ENCODE peak calls at places on chromosomes 12 and 14, in five cellular contexts. One of them, this sample, is unnamed.

GRCh38 chr12:63410197-63410596 is 258.1 kb downstream of the DPY19L2 start:
- DNase-seq in H1: no peak
- DNase-seq in K562: no peak
- DNase-seq in sigmoid colon: no peak
- DNase-seq in transverse colon: no peak
- DNase-seq in this sample: no peak

GRCh38 chr12:54430471-54431075 is 11.5 kb upstream of the ITGA5 start:
- DNase-seq in K562: no peak
- DNase-seq in H1: no peak
- DNase-seq in sigmoid colon: no peak
- DNase-seq in transverse colon: no peak
- DNase-seq in this sample: no peak

GRCh38 chr12:6430124-6430989 is 14.4 kb upstream of the CD27 start:
- DNase-seq in sigmoid colon: peak; percentile 96
- DNase-seq in transverse colon: peak; percentile 88
- DNase-seq in H1: no peak
- DNase-seq in K562: peak; percentile 76
- DNase-seq in this sample: peak; percentile 87

GRCh38 chr12:116262741-116263140 is 14.8 kb downstream of the MED13L start:
- DNase-seq in H1: no peak
- DNase-seq in transverse colon: no peak
- DNase-seq in sigmoid colon: no peak
- DNase-seq in K562: no peak
- DNase-seq in this sample: no peak

GRCh38 chr14:102746568-102747438 is 30.4 kb upstream of the TRAF3 start:
- DNase-seq in sigmoid colon: no peak
- DNase-seq in H1: no peak
- DNase-seq in K562: peak; percentile 16
- DNase-seq in transverse colon: no peak
- DNase-seq in this sample: no peak

GRCh38 chr14:105324080-105324778 is 9.7 kb downstream of the PACS2 start:
- DNase-seq in K562: no peak
- DNase-seq in sigmoid colon: no peak
- DNase-seq in H1: peak; percentile 48
- DNase-seq in transverse colon: no peak
- DNase-seq in this sample: no peak

GRCh38 chr14:94101748-94102147 is 8.8 kb upstream of the IFI27 start:
- DNase-seq in sigmoid colon: no peak
- DNase-seq in H1: no peak
- DNase-seq in transverse colon: no peak
- DNase-seq in K562: no peak
- DNase-seq in this sample: no peak

GRCh38 chr14:34489324-34489723 is 27.3 kb upstream of the SPTSSA start:
- DNase-seq in H1: no peak
- DNase-seq in K562: no peak
- DNase-seq in transverse colon: no peak
- DNase-seq in sigmoid colon: no peak
- DNase-seq in this sample: no peak

GRCh38 chr12:113296557-113297213 is 38.2 kb downstream of the SLC8B1 start:
- DNase-seq in H1: no peak
- DNase-seq in K562: no peak
- DNase-seq in transverse colon: no peak
- DNase-seq in sigmoid colon: no peak
- DNase-seq in this sample: no peak

GRCh38 chr12:66600805-66601392 is 78.0 kb downstream of the GRIP1 start:
- DNase-seq in transverse colon: no peak
- DNase-seq in H1: no peak
- DNase-seq in K562: no peak
- DNase-seq in sigmoid colon: no peak
- DNase-seq in this sample: no peak

GRCh38 chr14:70013269-70013873 is 134.2 kb downstream of the SMOC1 start:
- DNase-seq in transverse colon: peak; percentile 52
- DNase-seq in H1: peak; percentile 94
- DNase-seq in K562: peak; percentile 61
- DNase-seq in sigmoid colon: no peak
- DNase-seq in this sample: peak; percentile 58

GRCh38 chr12:1544991-1545700 is 49.2 kb downstream of the FBXL14 start:
- DNase-seq in K562: no peak
- DNase-seq in sigmoid colon: no peak
- DNase-seq in H1: no peak
- DNase-seq in transverse colon: no peak
- DNase-seq in this sample: no peak
- TF ChIP-seq EP300 in K562: no peak
- TF ChIP-seq EP300 in sigmoid colon: no peak
- TF ChIP-seq EP300 in H1: no peak
- TF ChIP-seq EP300 in transverse colon: no peak
- TF ChIP-seq EP300 in this sample: no peak

DNA sequence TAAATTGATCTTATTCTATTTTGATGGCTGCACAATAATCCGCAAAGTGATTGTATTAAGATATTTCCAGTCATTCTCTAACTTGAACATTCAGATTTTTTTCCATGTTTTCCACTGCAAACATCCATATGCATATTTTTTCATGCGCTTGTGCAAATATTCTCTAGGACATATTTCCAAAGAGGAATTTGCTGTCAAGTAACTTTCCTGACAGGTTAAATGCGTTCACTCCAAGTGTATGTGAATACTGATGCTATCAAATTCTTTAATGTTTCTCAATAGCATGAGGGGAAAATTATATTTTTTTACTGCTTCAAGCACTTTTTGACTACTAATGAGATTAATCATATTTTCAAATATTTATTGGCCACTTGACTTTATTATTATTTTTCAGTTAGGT is 135.3 kb upstream of the LGR5 start:
- DNase-seq in K562: no peak
- DNase-seq in transverse colon: no peak
- DNase-seq in sigmoid colon: no peak
- DNase-seq in H1: no peak
- DNase-seq in this sample: no peak
- TF ChIP-seq POLR2AphosphoS5 in K562: no peak
- TF ChIP-seq POLR2AphosphoS5 in transverse colon: no peak
- TF ChIP-seq POLR2AphosphoS5 in sigmoid colon: no peak
- TF ChIP-seq POLR2AphosphoS5 in H1: no peak
- TF ChIP-seq POLR2AphosphoS5 in this sample: no peak

GRCh38 chr14:104239866-104240301 is 101.5 kb downstream of the KIF26A start:
- DNase-seq in sigmoid colon: peak; percentile 34
- DNase-seq in transverse colon: no peak
- DNase-seq in H1: no peak
- DNase-seq in K562: no peak
- DNase-seq in this sample: peak; percentile 24
- H3K4me3 ChIP-seq in sigmoid colon: no peak overlapping the region
- H3K4me3 ChIP-seq in transverse colon: no peak overlapping the region
- H3K4me3 ChIP-seq in H1: no peak overlapping the region
- H3K4me3 ChIP-seq in K562: no peak overlapping the region
- H3K4me3 ChIP-seq in this sample: no peak overlapping the region

GRCh38 chr14:92584221-92584620 is 70.6 kb downstream of the RIN3 start:
- DNase-seq in sigmoid colon: peak; percentile 42
- DNase-seq in transverse colon: no peak
- DNase-seq in K562: peak; percentile 17
- DNase-seq in H1: no peak
- DNase-seq in this sample: no peak

GRCh38 chr14:92584856-92585255 is 71.3 kb downstream of the RIN3 start:
- DNase-seq in K562: no peak
- DNase-seq in sigmoid colon: peak; percentile 58
- DNase-seq in transverse colon: no peak
- DNase-seq in H1: no peak
- DNase-seq in this sample: no peak

GRCh38 chr14:92581206-92581605 is 67.6 kb downstream of the RIN3 start:
- DNase-seq in K562: no peak
- DNase-seq in H1: no peak
- DNase-seq in transverse colon: no peak
- DNase-seq in sigmoid colon: peak; percentile 40
- DNase-seq in this sample: no peak

GRCh38 chr14:92581966-92582566 is 68.5 kb downstream of the RIN3 start:
- DNase-seq in sigmoid colon: peak; percentile 33
- DNase-seq in K562: no peak
- DNase-seq in H1: no peak
- DNase-seq in transverse colon: no peak
- DNase-seq in this sample: no peak

DNA sequence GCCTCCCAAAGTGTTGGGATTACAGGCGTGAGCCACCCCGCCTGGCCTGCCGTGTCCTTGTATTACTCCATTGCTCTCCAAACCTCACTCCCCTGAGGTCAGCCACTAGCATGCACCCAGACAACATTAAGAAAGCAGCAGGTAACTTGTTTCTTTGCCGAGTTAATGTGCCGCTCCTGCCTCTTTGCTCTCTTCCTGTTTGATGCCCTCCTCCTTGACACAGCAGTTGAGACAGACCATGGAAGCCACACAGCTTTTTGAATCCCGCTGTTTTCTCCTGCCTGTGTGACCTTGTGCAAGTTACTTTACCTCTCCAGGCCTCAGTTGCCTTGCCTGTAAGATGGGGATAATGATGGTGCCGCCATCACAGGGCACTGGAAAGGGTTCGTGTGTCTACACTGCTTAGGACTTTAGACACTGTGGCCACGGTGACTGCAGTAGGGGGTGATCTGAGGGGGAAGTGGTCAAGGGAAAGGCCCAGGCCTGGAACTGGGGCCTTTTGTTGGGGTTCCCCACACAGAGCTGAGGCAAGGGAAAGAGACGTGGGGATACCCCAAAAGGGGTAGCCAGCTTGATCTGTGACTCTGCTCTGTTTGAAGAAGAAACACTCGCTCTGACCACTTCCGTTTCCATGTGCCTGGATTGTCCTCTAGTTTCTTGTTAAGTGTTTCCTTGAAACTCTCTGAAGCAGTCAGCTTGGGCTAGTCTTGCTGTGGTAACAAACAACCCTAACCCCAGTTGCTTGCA is 69.3 kb downstream of the RIN3 start:
- DNase-seq in K562: no peak
- DNase-seq in transverse colon: no peak
- DNase-seq in H1: no peak
- DNase-seq in sigmoid colon: peak; percentile 46
- DNase-seq in this sample: no peak
- TF ChIP-seq EP300 in K562: no peak
- TF ChIP-seq EP300 in transverse colon: no peak
- TF ChIP-seq EP300 in H1: no peak
- TF ChIP-seq EP300 in sigmoid colon: no peak
- TF ChIP-seq EP300 in this sample: no peak

DNA sequence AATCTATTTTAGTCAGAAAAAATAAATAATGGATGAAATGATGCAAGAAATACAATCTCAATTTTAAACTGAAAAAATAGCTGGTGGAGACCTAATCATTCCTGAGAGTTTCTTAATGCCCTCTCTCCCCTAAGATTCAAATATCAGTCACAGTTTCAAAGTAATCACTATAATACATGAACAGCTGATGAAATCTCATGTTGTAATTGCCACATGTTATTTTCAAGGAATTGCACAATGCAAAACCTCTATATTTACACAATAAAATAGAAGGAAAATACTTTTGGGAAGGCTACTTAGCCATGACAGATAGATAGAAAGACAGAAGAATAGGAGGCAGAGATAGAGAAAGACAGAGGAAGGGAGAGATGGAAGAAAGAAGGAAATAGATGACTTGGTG is 18.2 kb downstream of the IFNG-AS1 start:
- DNase-seq in transverse colon: no peak
- DNase-seq in sigmoid colon: no peak
- DNase-seq in H1: no peak
- DNase-seq in K562: no peak
- DNase-seq in this sample: no peak
- TF ChIP-seq POLR2AphosphoS5 in transverse colon: no peak
- TF ChIP-seq POLR2AphosphoS5 in sigmoid colon: no peak
- TF ChIP-seq POLR2AphosphoS5 in H1: no peak
- TF ChIP-seq POLR2AphosphoS5 in K562: no peak
- TF ChIP-seq POLR2AphosphoS5 in this sample: no peak

DNA sequence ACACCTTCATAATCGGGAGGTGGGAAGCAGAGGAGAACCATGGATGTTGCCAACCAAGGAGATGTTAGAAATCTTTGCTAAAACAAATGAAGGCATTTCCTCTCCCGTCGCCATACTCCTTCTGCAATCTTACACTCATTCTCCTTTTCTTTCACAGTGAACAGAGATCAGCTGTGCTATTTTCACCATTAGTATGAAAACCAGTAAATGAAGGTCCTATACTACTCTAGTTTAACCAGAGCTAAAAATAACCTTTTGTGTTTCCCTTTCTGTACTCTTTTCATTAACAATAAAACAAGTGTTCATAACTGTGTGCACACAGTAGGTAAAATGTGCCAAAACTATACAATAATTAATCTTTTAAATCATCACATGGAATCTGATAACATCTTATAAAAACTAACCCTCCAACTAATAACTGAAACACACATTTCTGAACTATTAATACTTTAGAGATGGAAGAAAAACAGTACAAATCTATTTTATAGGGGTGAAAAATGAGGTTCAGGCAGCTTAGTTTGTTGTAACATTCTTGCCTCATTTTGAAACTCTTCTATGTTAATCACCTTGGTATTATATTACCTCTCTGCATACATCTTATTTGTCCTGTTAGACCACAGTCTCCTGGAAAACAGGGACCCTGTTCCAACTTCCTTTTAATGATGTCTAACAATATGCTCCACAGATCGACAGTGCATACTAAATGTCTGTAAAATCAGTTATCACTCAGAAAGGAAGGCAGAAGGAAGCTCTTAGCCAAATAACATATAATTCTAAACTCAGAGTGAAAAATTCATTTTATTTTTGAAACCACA is 69.5 kb downstream of the SPPL3 start:
- DNase-seq in transverse colon: no peak
- DNase-seq in sigmoid colon: no peak
- DNase-seq in H1: no peak
- DNase-seq in K562: no peak
- DNase-seq in this sample: no peak
- H3K4me3 ChIP-seq in transverse colon: no peak overlapping the region
- H3K4me3 ChIP-seq in sigmoid colon: no peak overlapping the region
- H3K4me3 ChIP-seq in H1: no peak overlapping the region
- H3K4me3 ChIP-seq in K562: no peak overlapping the region
- H3K4me3 ChIP-seq in this sample: no peak overlapping the region

DNA sequence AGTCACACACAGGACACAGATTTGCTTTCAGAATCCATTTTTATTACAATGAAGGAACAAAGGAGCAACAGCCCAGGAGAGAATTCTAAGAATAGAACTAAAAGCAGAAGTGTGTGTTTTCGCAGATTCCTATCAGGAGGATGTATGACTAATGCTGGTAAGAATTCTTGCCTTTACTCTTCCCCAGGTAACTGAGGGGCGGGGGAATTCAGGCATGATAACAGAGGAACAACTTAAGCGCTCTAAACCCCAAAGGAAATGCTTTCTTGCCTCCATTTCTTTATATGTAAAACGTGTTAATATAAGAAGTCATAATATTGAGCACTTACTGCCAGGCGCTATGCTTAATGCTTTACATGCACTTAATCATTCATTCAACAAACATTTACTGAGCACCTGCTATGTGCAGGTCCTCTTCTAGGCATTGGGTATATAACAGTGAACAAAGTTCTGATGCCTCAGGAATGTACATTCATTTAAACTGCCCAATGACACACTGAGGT is 4.5 kb downstream of the HCAR1 start:
- DNase-seq in transverse colon: no peak
- DNase-seq in H1: no peak
- DNase-seq in sigmoid colon: no peak
- DNase-seq in K562: no peak
- DNase-seq in this sample: peak; percentile 46
- TF ChIP-seq EP300 in transverse colon: no peak
- TF ChIP-seq EP300 in H1: no peak
- TF ChIP-seq EP300 in sigmoid colon: no peak
- TF ChIP-seq EP300 in K562: peak; percentile 55
- TF ChIP-seq EP300 in this sample: no peak

This sample was measured in stomach.